ENCODE peak calls at places on chromosome 2, in four cellular contexts. M is ACHN, T is esophagus squamous epithelium, K is HTR-8/SVneo. Z is an unnamed sample.

GRCh38 chr2:240635116-240635997 is 10.1 kb downstream of the GPR35 start:
- DNase-seq in M (no peak), T (no peak), K (no peak), Z (no peak)

GRCh38 chr2:226548706-226549105 is 250.9 kb downstream of the IRS1 start:
- DNase-seq in M (no peak), T (no peak), K (no peak), Z (no peak)

GRCh38 chr2:201852878-201853415 is 46.6 kb downstream of the CDK15 start:
- DNase-seq in M (no peak), T (no peak), K (no peak), Z (no peak)

GRCh38 chr2:131039908-131040660 is 53.2 kb downstream of the FAM168B start:
- DNase-seq in M (no peak), T (no peak), K (no peak), Z (no peak)

GRCh38 chr2:196268538-196269338 is 97.4 kb upstream of the STK17B start:
- DNase-seq in M (no peak), T (no peak), K (no peak), Z (peak)

GRCh38 chr2:143428700-143429099 is 299.5 kb downstream of the ARHGAP15 start:
- DNase-seq in M (no peak), T (no peak), K (no peak), Z (no peak)

GRCh38 chr2:178498137-178498536 is 17.9 kb downstream of the PLEKHA3 start:
- DNase-seq in M (no peak), T (no peak), K (no peak), Z (no peak)

GRCh38 chr2:232846055-232846454 is 24.0 kb upstream of the SNORC start:
- DNase-seq in M (no peak), T (no peak), K (no peak), Z (no peak)

GRCh38 chr2:238456966-238457926 is 30.5 kb downstream of the ASB1 start:
- DNase-seq in M (no peak), T (no peak), K (no peak), Z (no peak)

GRCh38 chr2:185537689-185538088 is 200.9 kb upstream of the FSIP2 start:
- DNase-seq in M (no peak), T (no peak), K (no peak), Z (no peak)

GRCh38 chr2:222399038-222399783 is 25.1 kb upstream of the SGPP2 start:
- DNase-seq in M (no peak), T (no peak), K (no peak), Z (no peak)

GRCh38 chr2:209762564-209762963 is 9.1 kb upstream of the UNC80 start:
- DNase-seq in M (no peak), T (no peak), K (no peak), Z (no peak)

GRCh38 chr2:213016166-213016983 is 135.0 kb downstream of the IKZF2 start:
- DNase-seq in M (no peak), T (no peak), K (no peak), Z (no peak)

GRCh38 chr2:207362716-207363115 is 167.0 kb upstream of the CREB1 start:
- DNase-seq in M (no peak), T (no peak), K (no peak), Z (no peak)

GRCh38 chr2:21643180-21643579 is 519.4 kb downstream of the TDRD15 start:
- DNase-seq in M (no peak), T (no peak), K (peak), Z (no peak)

GRCh38 chr2:29009711-29010677 is 28.9 kb downstream of the TOGARAM2 start:
- DNase-seq in M (no peak), T (no peak), K (no peak), Z (no peak)

Z was measured in Calu3.